ENCODE peak calls at places on chromosome 18, in four cellular contexts. O is GM12878, W is K562, Q is IMR-90. C is an unnamed sample.

GRCh38 chr18:41396861-41397260 is 558.2 kb upstream of the PIK3C3 start:
- DNase-seq in O (no peak), W (no peak), Q (peak; percentile 1), C (no peak)

GRCh38 chr18:12309683-12310198 is 1.7 kb downstream of the TUBB6 start:
- DNase-seq in O (no peak), W (no peak), Q (no peak), C (peak; percentile 68)

GRCh38 chr18:8726281-8726680 is 20.9 kb downstream of the MTCL1 start:
- DNase-seq in O (no peak), W (no peak), Q (no peak), C (no peak)

GRCh38 chr18:55511277-55511676 is 76.7 kb downstream of the TCF4 start:
- DNase-seq in O (no peak), W (no peak), Q (no peak), C (no peak)

GRCh38 chr18:10312316-10313015 is 142.0 kb upstream of the APCDD1 start:
- DNase-seq in O (no peak), W (no peak), Q (no peak), C (no peak)

GRCh38 chr18:8107426-8107825 is 501.8 kb upstream of the RAB12 start:
- DNase-seq in O (no peak), W (no peak), Q (no peak), C (no peak)

GRCh38 chr18:6949800-6950586 is 167.6 kb downstream of the LAMA1 start:
- DNase-seq in O (no peak), W (no peak), Q (no peak), C (no peak)

GRCh38 chr18:75076286-75076685 is 132.7 kb downstream of the PTGR3 start:
- DNase-seq in O (no peak), W (no peak), Q (no peak), C (no peak)

GRCh38 chr18:22439447-22439846 is 21.7 kb upstream of the CTAGE1 start:
- DNase-seq in O (no peak), W (no peak), Q (peak; percentile 63), C (no peak)

GRCh38 chr18:74496508-74497307 is 545 bp downstream of the CNDP2 start:
- DNase-seq in O (no peak), W (peak; percentile 71), Q (peak; percentile 42), C (no peak)

GRCh38 chr18:64444819-64445218 is 295.9 kb upstream of the LINC00305 start:
- DNase-seq in O (no peak), W (no peak), Q (no peak), C (no peak)

GRCh38 chr18:48215876-48216638 is 193.1 kb downstream of the ZBTB7C start:
- DNase-seq in O (no peak), W (no peak), Q (no peak), C (no peak)

GRCh38 chr18:111292-112014 is 46.9 kb upstream of the USP14 start:
- DNase-seq in O (no peak), W (peak; percentile 83), Q (peak; percentile 40), C (peak; percentile 64)

GRCh38 chr18:37711990-37712389 is 146.4 kb upstream of the CELF4 start:
- DNase-seq in O (no peak), W (no peak), Q (no peak), C (no peak)

GRCh38 chr18:79903787-79904356 is 47.6 kb downstream of the SLC66A2 start:
- DNase-seq in O (no peak), W (no peak), Q (no peak), C (no peak)
- H3K9me3 ChIP-seq in O (no peaks in the 10 kb centered on the region), W (peaks cover 2% of the 10 kb centered on the region), Q (peaks cover 21% of the 10 kb centered on the region), C (no peaks in the 10 kb centered on the region)

GRCh38 chr18:31970617-31971016 is 27.7 kb upstream of the TRAPPC8 start:
- DNase-seq in O (no peak), W (no peak), Q (no peak), C (no peak)

DNA sequence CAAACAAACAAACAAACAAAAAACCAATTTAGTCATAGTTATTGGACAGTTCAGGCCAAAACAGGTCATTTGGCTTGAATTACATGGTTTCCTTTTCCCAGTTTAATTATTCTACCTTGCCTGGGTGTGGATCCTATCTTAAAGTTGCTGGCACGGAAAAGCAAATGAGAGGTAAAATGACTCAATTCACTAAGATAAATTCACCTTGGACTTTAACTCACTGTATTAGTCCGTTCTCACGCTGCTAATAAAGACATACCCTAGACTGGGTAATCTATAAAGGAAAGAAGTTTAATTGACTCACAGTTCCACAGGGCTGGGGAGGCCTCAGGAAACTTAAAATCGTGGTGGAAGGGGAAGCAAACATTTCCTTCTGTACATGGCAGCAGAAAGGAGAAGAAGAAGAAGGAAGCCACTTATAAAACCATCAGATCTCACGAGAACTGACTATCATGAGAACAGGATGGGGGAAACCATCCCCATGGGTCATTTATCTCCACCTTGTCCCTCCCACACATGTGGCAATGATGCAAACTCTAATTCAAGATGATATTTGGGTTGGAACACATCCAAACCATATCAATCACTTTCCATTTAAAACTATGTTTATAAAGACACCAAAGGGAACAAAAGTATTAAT is 22.5 kb upstream of the TRAPPC8 start:
- DNase-seq in O (no peak), W (no peak), Q (no peak), C (no peak)
- TF ChIP-seq POLR2A in O (no peak), W (no peak), Q (no peak), C (no peak)

DNA sequence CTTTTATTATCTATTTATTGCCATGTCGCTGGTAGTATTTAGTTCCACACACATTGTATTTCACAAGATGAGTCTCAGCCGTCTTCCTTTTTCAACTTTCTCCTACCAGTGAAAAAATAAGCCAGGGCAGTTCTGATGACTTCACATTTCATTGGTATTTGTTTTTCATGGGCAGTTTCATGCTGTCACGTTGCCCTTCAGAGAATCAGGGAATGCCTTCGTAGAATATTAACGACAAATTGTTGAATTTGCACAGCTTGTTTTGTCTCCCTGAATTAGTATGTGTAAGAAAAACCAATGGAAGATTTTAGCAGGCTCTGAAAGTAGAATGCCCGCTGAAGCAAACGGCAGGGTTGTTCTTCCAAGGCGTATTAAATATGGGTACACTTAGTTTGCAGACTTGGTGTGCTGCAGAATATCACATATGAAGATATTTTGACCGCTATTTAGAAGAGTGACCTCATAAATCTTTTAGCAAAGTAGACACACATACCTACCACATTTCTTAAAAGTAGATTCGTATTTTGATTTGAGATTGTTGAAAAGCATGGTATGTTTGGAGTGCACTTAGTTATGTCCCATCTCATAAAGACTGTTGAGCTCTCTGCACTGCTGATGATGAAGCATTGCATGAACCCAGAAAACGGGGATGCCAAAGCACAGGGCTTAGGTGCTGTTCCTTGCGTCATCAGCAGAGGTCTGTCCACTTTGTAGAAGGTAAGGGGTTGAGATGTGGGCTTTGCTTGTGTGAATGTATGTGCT is 2.9 kb downstream of the NEDD4L start:
- DNase-seq in O (no peak), W (no peak), Q (no peak), C (no peak)
- TF ChIP-seq FOS in O (no peak), W (no peak), Q (no peak), C (no peak)

GRCh38 chr18:63088262-63088661 is 231.3 kb downstream of the BCL2 start:
- DNase-seq in O (no peak), W (no peak), Q (no peak), C (no peak)

GRCh38 chr18:63090334-63090733 is 229.2 kb downstream of the BCL2 start:
- DNase-seq in O (no peak), W (no peak), Q (no peak), C (no peak)

GRCh38 chr18:63089041-63089440 is 230.5 kb downstream of the BCL2 start:
- DNase-seq in O (no peak), W (no peak), Q (no peak), C (no peak)

GRCh38 chr18:63095768-63096167 is 223.8 kb downstream of the BCL2 start:
- DNase-seq in O (no peak), W (no peak), Q (no peak), C (no peak)

GRCh38 chr18:63091671-63092364 is 227.8 kb downstream of the BCL2 start:
- DNase-seq in O (no peak), W (no peak), Q (no peak), C (no peak)
- H3K9me3 ChIP-seq in O (no peaks in the 10 kb centered on the region), W (no peaks in the 10 kb centered on the region), Q (no peaks in the 10 kb centered on the region), C (no peaks in the 10 kb centered on the region)

GRCh38 chr18:2898131-2898640 is 51.4 kb downstream of the EMILIN2 start:
- DNase-seq in O (no peak), W (peak; percentile 46), Q (peak; percentile 43), C (no peak)
- TF ChIP-seq POLR2A in O (no peak), W (no peak), Q (no peak), C (no peak)

DNA sequence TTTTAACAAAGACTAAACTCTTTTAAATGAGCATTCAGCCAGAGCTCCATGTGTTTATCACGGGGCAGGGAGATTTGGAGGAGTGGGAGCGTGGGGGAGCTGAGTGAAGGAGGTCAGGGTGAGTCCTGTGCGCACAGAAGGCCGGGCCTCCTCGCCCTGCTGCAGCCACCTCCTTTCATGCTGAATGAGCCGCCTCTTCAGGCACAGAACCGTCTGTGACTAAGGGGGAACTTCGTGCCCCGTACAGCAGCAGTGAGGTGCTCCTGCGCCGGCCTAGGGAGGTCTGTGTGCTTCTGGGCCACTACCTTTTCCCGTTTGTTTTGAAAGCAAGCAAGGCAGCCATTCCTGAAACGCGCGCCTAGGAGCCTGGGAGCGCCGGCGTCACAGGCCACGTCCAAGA is 27.1 kb upstream of the ZNF516 start:
- DNase-seq in O (no peak), W (no peak), Q (no peak), C (no peak)
- TF ChIP-seq FOS in O (no peak), W (no peak), Q (no peak), C (no peak)

GRCh38 chr18:43760010-43760409 is 482.7 kb upstream of the SYT4 start:
- DNase-seq in O (no peak), W (no peak), Q (no peak), C (no peak)

GRCh38 chr18:43757273-43757672 is 480.0 kb upstream of the SYT4 start:
- DNase-seq in O (no peak), W (no peak), Q (no peak), C (no peak)

GRCh38 chr18:43758734-43759133 is 481.4 kb upstream of the SYT4 start:
- DNase-seq in O (no peak), W (no peak), Q (no peak), C (no peak)
- H3K9me3 ChIP-seq in O (no peaks in the 10 kb centered on the region), W (no peaks in the 10 kb centered on the region), Q (no peaks in the 10 kb centered on the region), C (no peaks in the 10 kb centered on the region)

GRCh38 chr18:46886893-46887292 is 30.4 kb downstream of the PIAS2 start:
- DNase-seq in O (no peak), W (no peak), Q (no peak), C (no peak)

GRCh38 chr18:46877329-46877987 is 39.8 kb downstream of the PIAS2 start:
- DNase-seq in O (no peak), W (no peak), Q (no peak), C (no peak)

GRCh38 chr18:46888965-46889364 is 28.3 kb downstream of the PIAS2 start:
- DNase-seq in O (no peak), W (no peak), Q (no peak), C (no peak)

DNA sequence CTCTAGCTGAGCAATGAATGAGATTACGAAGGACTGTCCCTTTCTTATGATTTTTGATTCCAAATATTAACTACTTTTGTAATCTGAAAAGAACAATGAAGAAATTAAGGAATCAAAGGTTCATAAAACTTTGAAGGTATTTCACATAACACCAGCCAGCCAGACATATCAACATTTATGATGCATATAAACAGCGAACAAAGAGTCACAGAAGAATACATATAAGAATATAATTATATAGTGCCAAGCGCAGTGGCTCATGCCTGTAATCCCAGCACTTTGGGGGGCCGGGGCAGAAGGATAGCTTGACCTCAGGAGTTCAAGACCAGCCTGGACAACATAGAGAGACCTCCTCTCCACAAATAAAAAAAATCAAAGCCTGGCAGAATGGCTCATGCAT is 34.1 kb downstream of the PIAS2 start:
- DNase-seq in O (no peak), W (no peak), Q (no peak), C (no peak)
- TF ChIP-seq POLR2A in O (no peak), W (no peak), Q (no peak), C (no peak)